ENCODE peak calls at places on chromosomes 13 and 19, in five cellular contexts. One of them, this sample, is unnamed.

GRCh38 chr13:46097015-46097414 is 7.8 kb downstream of the CPB2 start:
- DNase-seq in heart left ventricle: no peak
- DNase-seq in NCI-H446 treated with DMSO at 0.1 percent for 48 hours: no peak
- DNase-seq in HS-5: no peak
- DNase-seq in activated naive CD8-positive, alpha-beta T cell treated with anti-CD3 and anti-CD28 coated beads for 36 hours: no peak
- DNase-seq in this sample: no peak

GRCh38 chr19:55345818-55346724 is 6.4 kb downstream of the KMT5C start:
- DNase-seq in heart left ventricle: peak; percentile 52
- DNase-seq in NCI-H446 treated with DMSO at 0.1 percent for 48 hours: no peak
- DNase-seq in HS-5: no peak
- DNase-seq in activated naive CD8-positive, alpha-beta T cell treated with anti-CD3 and anti-CD28 coated beads for 36 hours: no peak
- DNase-seq in this sample: peak; percentile 70

GRCh38 chr19:18408053-18408476 is 10.6 kb upstream of the LRRC25 start:
- DNase-seq in heart left ventricle: no peak
- DNase-seq in NCI-H446 treated with DMSO at 0.1 percent for 48 hours: no peak
- DNase-seq in HS-5: no peak
- DNase-seq in activated naive CD8-positive, alpha-beta T cell treated with anti-CD3 and anti-CD28 coated beads for 36 hours: no peak
- DNase-seq in this sample: no peak

GRCh38 chr13:27007166-27007565 is 164.4 kb downstream of the USP12 start:
- DNase-seq in heart left ventricle: no peak
- DNase-seq in NCI-H446 treated with DMSO at 0.1 percent for 48 hours: peak; percentile 46
- DNase-seq in HS-5: no peak
- DNase-seq in activated naive CD8-positive, alpha-beta T cell treated with anti-CD3 and anti-CD28 coated beads for 36 hours: no peak
- DNase-seq in this sample: no peak

GRCh38 chr13:30659980-30660379 is 42.3 kb downstream of the USPL1 start:
- DNase-seq in heart left ventricle: no peak
- DNase-seq in NCI-H446 treated with DMSO at 0.1 percent for 48 hours: no peak
- DNase-seq in HS-5: no peak
- DNase-seq in activated naive CD8-positive, alpha-beta T cell treated with anti-CD3 and anti-CD28 coated beads for 36 hours: no peak
- DNase-seq in this sample: no peak

GRCh38 chr19:1266818-1267440 is 2.2 kb upstream of the CIRBP start:
- DNase-seq in heart left ventricle: peak; percentile 76
- DNase-seq in NCI-H446 treated with DMSO at 0.1 percent for 48 hours: no peak
- DNase-seq in HS-5: no peak
- DNase-seq in activated naive CD8-positive, alpha-beta T cell treated with anti-CD3 and anti-CD28 coated beads for 36 hours: peak; percentile 75
- DNase-seq in this sample: no peak

GRCh38 chr13:99320693-99321481 is 13.7 kb upstream of the GPR183 start:
- DNase-seq in heart left ventricle: no peak
- DNase-seq in NCI-H446 treated with DMSO at 0.1 percent for 48 hours: no peak
- DNase-seq in HS-5: peak; percentile 45
- DNase-seq in activated naive CD8-positive, alpha-beta T cell treated with anti-CD3 and anti-CD28 coated beads for 36 hours: peak; percentile 16
- DNase-seq in this sample: peak; percentile 79

GRCh38 chr19:51342631-51343569 is 961 bp upstream of the VSIG10L start:
- DNase-seq in heart left ventricle: no peak
- DNase-seq in NCI-H446 treated with DMSO at 0.1 percent for 48 hours: no peak
- DNase-seq in HS-5: no peak
- DNase-seq in activated naive CD8-positive, alpha-beta T cell treated with anti-CD3 and anti-CD28 coated beads for 36 hours: no peak
- DNase-seq in this sample: no peak

GRCh38 chr13:80923907-80924306 is 583.0 kb upstream of the SPRY2 start:
- DNase-seq in heart left ventricle: no peak
- DNase-seq in NCI-H446 treated with DMSO at 0.1 percent for 48 hours: no peak
- DNase-seq in HS-5: no peak
- DNase-seq in activated naive CD8-positive, alpha-beta T cell treated with anti-CD3 and anti-CD28 coated beads for 36 hours: no peak
- DNase-seq in this sample: no peak